ENCODE peak calls at places on chromosomes 6 and 20, in four cellular contexts. M, F, T and Q are unnamed samples. For H3K27me3, the result is how much of the 10 kb centered on the place peaks cover.

GRCh38 chr20:44773070-44773829 is 27.6 kb downstream of the KCNK15 start:
- DNase-seq in M (no peak), F (no peak), T (no peak), Q (no peak)

GRCh38 chr6:95094751-95095150 is 482.6 kb upstream of the MANEA start:
- DNase-seq in M (no peak), F (no peak), T (peak), Q (peak)

GRCh38 chr6:114216789-114217467 is 125.9 kb downstream of the HS3ST5 start:
- DNase-seq in M (no peak), F (peak), T (no peak), Q (no peak)

GRCh38 chr6:115613488-115613887 is 447.2 kb downstream of the FRK start:
- DNase-seq in M (no peak), F (no peak), T (no peak), Q (peak)

GRCh38 chr20:21125072-21125848 is 622 bp upstream of the KIZ start:
- DNase-seq in M (peak), F (peak), T (peak), Q (peak)

GRCh38 chr20:24097051-24097450 is 108.5 kb upstream of the GGTLC1 start:
- DNase-seq in M (no peak), F (no peak), T (no peak), Q (no peak)

GRCh38 chr6:134437376-134437775 is 119.5 kb upstream of the SGK1 start:
- DNase-seq in M (no peak), F (no peak), T (peak), Q (peak)

GRCh38 chr6:64145658-64146057 is 510.1 kb downstream of the PHF3 start:
- DNase-seq in M (no peak), F (no peak), T (no peak), Q (no peak)

GRCh38 chr6:70479236-70479635 is 65.9 kb downstream of the FAM135A start:
- DNase-seq in M (no peak), F (no peak), T (no peak), Q (no peak)

GRCh38 chr20:22455259-22455658 is 129.1 kb downstream of the FOXA2 start:
- DNase-seq in M (no peak), F (no peak), T (no peak), Q (no peak)

GRCh38 chr6:149451361-149452061 is 33.3 kb downstream of the ZC3H12D start:
- DNase-seq in M (peak), F (peak), T (no peak), Q (no peak)

GRCh38 chr6:34858681-34859080 is 29.2 kb downstream of the TAF11 start:
- DNase-seq in M (no peak), F (no peak), T (no peak), Q (no peak)

GRCh38 chr20:61558726-61559125 is 306.7 kb downstream of the CDH4 start:
- DNase-seq in M (no peak), F (no peak), T (no peak), Q (no peak)

GRCh38 chr6:138692978-138693909 is 80.3 kb upstream of the CCDC28A start:
- DNase-seq in M (peak), F (peak), T (peak), Q (peak)

GRCh38 chr6:126180585-126180984 is 159.3 kb upstream of the CENPW start:
- DNase-seq in M (no peak), F (no peak), T (peak), Q (peak)

GRCh38 chr6:89734526-89734925 is 85.1 kb downstream of the MDN1 start:
- DNase-seq in M (no peak), F (no peak), T (no peak), Q (no peak)

GRCh38 chr20:38732981-38733380 is 8.7 kb downstream of the SLC32A1 start:
- DNase-seq in M (no peak), F (no peak), T (no peak), Q (no peak)
- H3K27me3 ChIP-seq in M (half or more), F (half or more), T (half or more), Q (half or more)

GRCh38 chr20:32586291-32586690 is 1.2 kb upstream of the NOL4L start:
- DNase-seq in M (no peak), F (no peak), T (no peak), Q (no peak)

GRCh38 chr20:32585519-32586127 is 490 bp upstream of the NOL4L start:
- DNase-seq in M (no peak), F (no peak), T (no peak), Q (no peak)

GRCh38 chr20:32582659-32583580 is 2.2 kb downstream of the NOL4L start:
- DNase-seq in M (no peak), F (no peak), T (no peak), Q (no peak)

GRCh38 chr20:32583581-32584045 is 1.5 kb downstream of the NOL4L start:
- DNase-seq in M (no peak), F (no peak), T (no peak), Q (no peak)

GRCh38 chr20:32585011-32585518 is at the start of gene NOL4L:
- DNase-seq in M (no peak), F (no peak), T (no peak), Q (peak)
- H3K27ac ChIP-seq in M (no peak), F (no peak), T (no peak), Q (no peak)

DNA sequence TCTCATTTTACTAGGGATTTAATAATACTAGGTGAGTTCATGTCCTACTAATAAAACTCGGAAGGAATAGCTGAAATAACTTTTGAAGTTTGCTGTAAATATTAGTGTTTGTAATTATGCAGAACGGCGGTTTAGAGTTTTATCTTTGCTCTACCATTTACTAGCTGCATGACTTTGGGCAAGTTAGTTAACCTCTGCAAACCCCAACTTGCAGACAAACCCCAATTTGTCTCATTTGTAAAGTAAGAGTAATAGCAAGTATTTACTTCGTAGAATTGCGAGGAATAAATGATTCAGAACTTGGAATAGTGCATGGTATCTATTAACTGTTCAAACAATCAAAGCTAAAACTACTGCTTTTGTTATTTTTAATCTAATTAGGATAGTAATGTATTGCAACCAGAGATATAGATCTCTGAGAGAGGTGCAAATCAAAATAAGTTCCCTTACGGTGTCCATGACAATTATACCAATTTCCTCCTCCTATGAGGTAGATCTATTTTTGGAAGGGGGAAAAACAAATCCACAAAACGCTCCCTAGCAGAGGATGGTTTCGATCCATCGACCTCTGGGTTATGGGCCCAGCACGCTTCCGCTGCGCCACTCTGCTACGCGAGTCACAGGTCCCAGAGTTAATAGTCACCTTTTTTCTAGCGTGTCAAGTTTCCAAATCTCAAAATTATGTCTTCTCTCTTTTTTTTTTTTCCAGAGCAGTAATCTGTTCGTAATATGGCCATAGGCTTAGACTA is 35.1 kb upstream of the BTN3A2 start:
- DNase-seq in M (no peak), F (no peak), T (peak), Q (peak)
- H3K27me3 ChIP-seq in M (half or more), F (half or more), T (under half), Q (under half)

DNA sequence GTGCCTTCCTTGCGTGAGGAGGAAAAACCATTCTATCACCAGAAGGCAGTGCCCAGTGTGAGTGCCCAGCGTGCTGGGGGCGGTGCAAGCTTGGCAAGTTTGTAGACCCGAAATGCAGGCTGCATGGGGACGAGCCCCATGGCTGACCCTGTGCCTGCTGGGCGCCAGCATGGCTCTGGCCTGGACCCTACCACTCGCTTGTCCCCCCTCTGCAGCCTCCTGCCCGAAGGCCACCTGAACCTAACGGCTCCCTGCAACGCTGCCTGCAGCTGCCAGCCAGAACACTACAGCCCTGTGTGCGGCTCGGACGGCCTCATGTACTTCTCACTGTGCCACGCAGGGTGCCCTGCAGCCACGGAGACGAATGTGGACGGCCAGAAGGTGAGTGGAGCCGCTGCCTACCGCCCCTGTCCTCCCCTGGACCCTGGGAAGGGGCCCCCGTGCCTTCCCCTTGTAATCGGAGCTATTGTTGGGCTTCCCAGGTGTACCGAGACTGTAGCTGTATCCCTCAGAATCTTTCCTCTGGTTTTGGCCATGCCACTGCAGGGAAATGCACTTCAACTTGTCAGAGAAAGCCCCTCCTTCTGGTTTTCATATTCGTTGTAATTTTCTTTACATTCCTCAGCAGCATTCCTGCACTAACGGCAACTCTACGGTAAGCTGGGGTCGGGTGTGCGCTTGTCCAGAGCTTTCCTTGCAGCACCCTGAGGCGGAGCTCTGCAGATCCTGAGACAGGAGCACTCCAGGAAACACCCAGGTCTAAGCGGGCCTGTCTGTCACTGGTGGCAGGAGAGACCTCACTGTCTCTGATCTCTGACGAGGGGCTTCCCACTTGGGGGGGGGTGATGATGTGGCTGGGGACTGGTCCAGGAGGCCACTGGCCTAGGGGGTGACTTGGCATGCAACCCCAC is 25.5 kb downstream of the SLCO4A1 start:
- DNase-seq in M (no peak), F (no peak), T (no peak), Q (no peak)
- H3K27ac ChIP-seq in M (peak), F (no peak), T (no peak), Q (peak)

GRCh38 chr6:167650730-167651129 is 176.0 kb upstream of the AFDN start:
- DNase-seq in M (peak), F (no peak), T (no peak), Q (no peak)
- H3K27me3 ChIP-seq in M (under half), F (under half), T (under half), Q (under half)

DNA sequence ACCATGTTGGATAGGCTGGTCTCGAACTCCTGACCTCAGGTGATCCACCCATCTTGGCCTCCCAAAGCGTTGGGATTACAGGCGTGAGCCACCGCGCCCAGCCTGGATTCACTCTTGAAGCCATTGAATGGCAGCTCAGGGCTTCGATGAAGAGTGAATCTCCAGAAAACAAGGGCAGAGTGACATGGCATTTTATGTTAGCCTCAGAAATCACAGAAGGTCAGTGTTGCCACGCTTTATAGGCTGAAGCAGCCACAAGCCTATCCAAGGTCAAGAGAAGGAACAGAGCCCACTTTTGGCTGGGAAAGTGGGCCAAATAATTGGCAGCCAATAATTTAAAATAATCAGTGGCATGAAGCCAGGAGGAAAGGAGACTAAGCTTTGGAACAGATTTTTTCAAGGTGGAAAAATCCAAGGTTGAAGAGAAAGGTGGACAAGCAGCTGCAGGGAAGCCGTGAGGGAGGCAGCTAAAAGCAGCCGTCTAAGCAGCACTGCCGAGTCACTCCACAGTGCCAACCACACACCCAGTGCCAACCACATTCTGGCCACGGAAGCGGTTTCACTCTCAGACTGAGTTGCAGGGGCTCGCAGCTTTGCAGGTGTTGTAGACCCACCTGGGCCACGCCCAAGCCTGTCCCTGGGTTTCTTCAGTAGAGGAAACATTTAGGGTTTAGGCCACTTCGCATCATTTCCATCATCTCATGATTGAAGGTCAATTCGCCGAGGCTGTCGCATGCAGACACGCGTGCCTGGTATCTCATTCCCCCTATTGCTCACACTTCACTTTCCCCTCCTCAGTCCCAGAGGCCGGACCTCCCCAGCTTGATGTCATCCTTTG is 17.4 kb upstream of the AVP start:
- DNase-seq in M (no peak), F (no peak), T (no peak), Q (no peak)
- H3K27ac ChIP-seq in M (no peak), F (no peak), T (no peak), Q (no peak)

GRCh38 chr20:11379257-11380011 is 538.3 kb upstream of the BTBD3 start:
- DNase-seq in M (no peak), F (peak), T (no peak), Q (no peak)
- H3K27me3 ChIP-seq in M (under half), F (under half), T (under half), Q (under half)